ENCODE peak calls at places on chromosomes 16 and 17, in nine cellular contexts. V, D, X, O, N, A, F, B and Y are unnamed samples.

GRCh38 chr16:88906535-88907105 is 40.2 kb upstream of the PABPN1L start:
- DNase-seq in D (no peak), V (no peak), X (no peak), B (no peak), O (no peak), N (no peak), F (no peak), A (no peak), Y (no peak)

GRCh38 chr17:6503641-6504195 is 52.6 kb downstream of the PITPNM3 start:
- DNase-seq in N (no peak), D (no peak), F (no peak), B (no peak), X (no peak), V (no peak), A (no peak), O (no peak), Y (no peak)

GRCh38 chr17:79388556-79389295 is 222.1 kb downstream of the RBFOX3 start:
- DNase-seq in V (peak; percentile 54), D (no peak), X (no peak), B (peak; percentile 39), N (peak; percentile 68), F (no peak), A (peak; percentile 88), O (no peak), Y (no peak)

GRCh38 chr16:72972878-72973571 is 74.9 kb downstream of the ZFHX3 start:
- DNase-seq in N (no peak), X (no peak), F (no peak), O (no peak), D (no peak), B (no peak), A (no peak), V (no peak), Y (no peak)

GRCh38 chr17:16430650-16431049 is 15.3 kb downstream of the TRPV2 start:
- DNase-seq in V (no peak), O (no peak), X (no peak), D (no peak), A (no peak), N (no peak), B (no peak), F (no peak), Y (no peak)

GRCh38 chr17:76124582-76125390 is 16.3 kb downstream of the FOXJ1 start:
- DNase-seq in N (no peak), A (no peak), B (no peak), D (no peak), F (no peak), X (no peak), V (no peak), O (no peak), Y (no peak)

GRCh38 chr16:9297437-9298113 is 206.1 kb downstream of the HAPSTR1 start:
- DNase-seq in O (no peak), A (peak; percentile 22), D (no peak), F (no peak), N (no peak), V (peak; percentile 29), B (no peak), X (no peak), Y (no peak)

GRCh38 chr16:50821586-50821985 is 79.7 kb downstream of the CYLD start:
- DNase-seq in X (no peak), N (peak; percentile 12), D (no peak), B (no peak), F (no peak), V (no peak), O (no peak), A (no peak), Y (no peak)

GRCh38 chr16:69013991-69014390 is 91.5 kb upstream of the HAS3 start:
- DNase-seq in A (no peak), X (no peak), O (no peak), F (no peak), V (no peak), B (no peak), N (no peak), D (no peak), Y (no peak)

GRCh38 chr17:19678581-19679418 is 30.2 kb downstream of the ALDH3A2 start:
- DNase-seq in B (no peak), V (no peak), X (no peak), A (no peak), O (no peak), D (no peak), F (no peak), N (no peak), Y (no peak)

GRCh38 chr17:7572588-7573323 is 6.7 kb upstream of the CD68 start:
- DNase-seq in N (peak; percentile 100), X (peak; percentile 100), A (peak; percentile 99), B (peak; percentile 100), O (peak; percentile 99), D (peak; percentile 95), V (peak; percentile 100), F (peak; percentile 97), Y (peak; percentile 100)